ENCODE peak calls at places on chromosomes 3 and 15, in five cellular contexts. C is fibroblast of lung, E is fibroblast of villous mesenchyme, W is foreskin fibroblast, O is neural crest cell. Q is an unnamed sample.

GRCh38 chr15:87873501-87873900 is 383.0 kb downstream of the NTRK3 start:
- DNase-seq in C (peak; percentile 6), E (peak; percentile 56), W (no peak), O (no peak), Q (no peak)

GRCh38 chr3:63791974-63792373 is 27.1 kb upstream of the C3orf49 start:
- DNase-seq in C (peak; percentile 53), E (peak; percentile 81), W (peak; percentile 81), O (no peak), Q (no peak)

GRCh38 chr15:59339252-59339672 is 33.4 kb downstream of the MYO1E start:
- DNase-seq in C (peak; percentile 49), E (peak; percentile 69), W (peak; percentile 67), O (no peak), Q (no peak)

GRCh38 chr15:85684174-85684710 is 110.5 kb downstream of the KLHL25 start:
- DNase-seq in C (no peak), E (no peak), W (no peak), O (no peak), Q (no peak)

GRCh38 chr3:195580733-195581443 is 2.9 kb downstream of the APOD start:
- DNase-seq in C (peak; percentile 77), E (peak; percentile 35), W (peak; percentile 88), O (no peak), Q (no peak)

GRCh38 chr15:90881978-90882721 is 2.2 kb upstream of the FES start:
- DNase-seq in C (no peak), E (no peak), W (no peak), O (no peak), Q (no peak)

GRCh38 chr3:11154953-11155325 is 646 bp downstream of the HRH1 start:
- DNase-seq in C (no peak), E (peak; percentile 37), W (no peak), O (no peak), Q (no peak)

GRCh38 chr15:90558182-90558581 is 28.5 kb downstream of the CRTC3 start:
- DNase-seq in C (peak; percentile 19), E (peak; percentile 82), W (peak; percentile 41), O (no peak), Q (no peak)

GRCh38 chr15:70236306-70237103 is 138.8 kb upstream of the TLE3 start:
- DNase-seq in C (peak; percentile 15), E (peak; percentile 52), W (peak; percentile 77), O (no peak), Q (no peak)

GRCh38 chr3:174955513-174956001 is 96.4 kb downstream of the NAALADL2 start:
- DNase-seq in C (no peak), E (peak; percentile 20), W (peak; percentile 64), O (no peak), Q (no peak)

GRCh38 chr3:23430781-23431423 is 227.8 kb downstream of the UBE2E2 start:
- DNase-seq in C (no peak), E (no peak), W (peak; percentile 9), O (no peak), Q (no peak)

GRCh38 chr3:182682263-182683229 is 110.8 kb upstream of the ATP11B start:
- DNase-seq in C (peak; percentile 29), E (peak; percentile 19), W (peak; percentile 64), O (peak; percentile 68), Q (no peak)

GRCh38 chr3:135905058-135905724 is 60.3 kb upstream of the PPP2R3A start:
- DNase-seq in C (peak; percentile 40), E (peak; percentile 25), W (peak; percentile 64), O (no peak), Q (no peak)

GRCh38 chr3:39125837-39126500 is 18.5 kb downstream of the TTC21A start:
- DNase-seq in C (no peak), E (peak; percentile 35), W (peak; percentile 58), O (no peak), Q (no peak)

GRCh38 chr15:64102497-64102896 is 6.7 kb downstream of the SNX1 start:
- DNase-seq in C (no peak), E (no peak), W (no peak), O (no peak), Q (no peak)

GRCh38 chr15:94164202-94164807 is 67.1 kb upstream of the MCTP2 start:
- DNase-seq in C (peak; percentile 52), E (peak; percentile 75), W (peak; percentile 46), O (peak; percentile 77), Q (no peak)

GRCh38 chr3:58202917-58203360 is 7.8 kb downstream of the DNASE1L3 start:
- DNase-seq in C (no peak), E (no peak), W (no peak), O (no peak), Q (no peak)

GRCh38 chr3:13556937-13557336 is 8.0 kb downstream of the FBLN2 start:
- DNase-seq in C (no peak), E (no peak), W (no peak), O (no peak), Q (no peak)

GRCh38 chr15:69610264-69610663 is 157.6 kb downstream of the RPLP1 start:
- DNase-seq in C (no peak), E (peak; percentile 4), W (no peak), O (no peak), Q (no peak)

GRCh38 chr3:173396191-173397041 is 1.1 kb upstream of the NLGN1 start:
- DNase-seq in C (peak; percentile 15), E (peak; percentile 4), W (peak; percentile 44), O (peak; percentile 3), Q (no peak)

GRCh38 chr3:9649791-9650521 is 651 bp downstream of the MTMR14 start:
- DNase-seq in C (no peak), E (no peak), W (peak; percentile 2), O (no peak), Q (no peak)

GRCh38 chr3:155325263-155325835 is 31.9 kb upstream of the STRIT1 start:
- DNase-seq in C (no peak), E (no peak), W (no peak), O (no peak), Q (no peak)

GRCh38 chr3:48619541-48620524 is 1.7 kb downstream of the TMEM89 start:
- DNase-seq in C (no peak), E (no peak), W (no peak), O (no peak), Q (no peak)

GRCh38 chr15:41546846-41547786 is 3.1 kb upstream of the RPAP1 start:
- DNase-seq in C (peak; percentile 45), E (peak; percentile 51), W (peak; percentile 75), O (no peak), Q (no peak)

GRCh38 chr15:55170361-55170760 is 26.4 kb downstream of the RSL24D1 start:
- DNase-seq in C (no peak), E (no peak), W (no peak), O (no peak), Q (no peak)

GRCh38 chr3:99213019-99213418 is 311.5 kb upstream of the DCBLD2 start:
- DNase-seq in C (no peak), E (no peak), W (no peak), O (no peak), Q (no peak)

GRCh38 chr15:62845239-62846126 is 197.1 kb upstream of the TPM1 start:
- DNase-seq in C (no peak), E (no peak), W (peak; percentile 62), O (no peak), Q (no peak)

GRCh38 chr15:76973362-76973743 is 21.6 kb upstream of the PSTPIP1 start:
- DNase-seq in C (peak; percentile 5), E (peak; percentile 10), W (no peak), O (peak; percentile 49), Q (no peak)

DNA sequence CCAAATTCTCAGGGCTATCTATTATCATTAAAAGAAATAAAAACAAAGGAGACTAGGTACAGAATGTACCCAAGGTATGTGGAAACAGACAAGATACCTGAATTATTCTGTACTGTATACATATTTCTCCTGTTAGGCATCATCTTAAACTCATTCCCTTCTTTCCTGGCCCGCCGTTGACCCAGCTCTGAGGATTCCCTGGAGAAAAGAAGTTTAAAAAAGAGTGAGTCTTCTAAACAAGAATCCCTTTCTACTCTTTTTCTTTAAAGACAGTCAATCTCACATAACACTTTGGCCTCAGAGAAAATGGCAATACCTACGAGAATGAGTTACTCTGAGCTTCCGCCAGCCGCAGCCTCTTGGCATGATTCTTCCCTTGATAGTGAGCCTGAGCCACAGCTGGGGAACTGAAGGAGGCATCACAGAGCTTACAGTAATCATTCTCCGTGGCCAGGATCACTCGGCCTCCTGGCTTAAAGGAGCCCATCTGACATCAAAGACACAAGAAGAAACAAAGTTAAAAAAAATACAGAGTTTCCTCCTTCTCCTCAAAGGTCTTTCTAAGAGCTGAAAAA is 44.2 kb downstream of the ZMAT3 start:
- DNase-seq in C (peak; percentile 41), E (peak; percentile 79), W (peak; percentile 31), O (no peak), Q (no peak)
- TF ChIP-seq CTCF in C (no peak), E (peak; percentile 12), W (no peak), O (no peak), Q (no peak)

GRCh38 chr15:52677593-52677992 is 1.6 kb downstream of the ATOSA start:
- DNase-seq in C (peak; percentile 23), E (no peak), W (no peak), O (no peak), Q (no peak)

GRCh38 chr15:52680041-52680391 is 828 bp upstream of the ATOSA start:
- DNase-seq in C (peak; percentile 22), E (peak; percentile 59), W (peak; percentile 43), O (no peak), Q (no peak)

GRCh38 chr15:52679232-52680040 is at the start of gene ATOSA:
- DNase-seq in C (peak; percentile 85), E (peak; percentile 89), W (peak; percentile 95), O (peak; percentile 83), Q (peak; percentile 37)

GRCh38 chr15:52678036-52678467 is 1.1 kb downstream of the ATOSA start:
- DNase-seq in C (peak; percentile 73), E (peak; percentile 62), W (peak; percentile 80), O (peak; percentile 6), Q (no peak)

GRCh38 chr15:52678468-52679231 is 538 bp downstream of the ATOSA start:
- DNase-seq in C (peak; percentile 63), E (peak; percentile 60), W (peak; percentile 81), O (peak; percentile 60), Q (no peak)
- TF ChIP-seq CTCF in C (no peak), E (peak; percentile 19), W (peak; percentile 4), O (no peak), Q (no peak)

DNA sequence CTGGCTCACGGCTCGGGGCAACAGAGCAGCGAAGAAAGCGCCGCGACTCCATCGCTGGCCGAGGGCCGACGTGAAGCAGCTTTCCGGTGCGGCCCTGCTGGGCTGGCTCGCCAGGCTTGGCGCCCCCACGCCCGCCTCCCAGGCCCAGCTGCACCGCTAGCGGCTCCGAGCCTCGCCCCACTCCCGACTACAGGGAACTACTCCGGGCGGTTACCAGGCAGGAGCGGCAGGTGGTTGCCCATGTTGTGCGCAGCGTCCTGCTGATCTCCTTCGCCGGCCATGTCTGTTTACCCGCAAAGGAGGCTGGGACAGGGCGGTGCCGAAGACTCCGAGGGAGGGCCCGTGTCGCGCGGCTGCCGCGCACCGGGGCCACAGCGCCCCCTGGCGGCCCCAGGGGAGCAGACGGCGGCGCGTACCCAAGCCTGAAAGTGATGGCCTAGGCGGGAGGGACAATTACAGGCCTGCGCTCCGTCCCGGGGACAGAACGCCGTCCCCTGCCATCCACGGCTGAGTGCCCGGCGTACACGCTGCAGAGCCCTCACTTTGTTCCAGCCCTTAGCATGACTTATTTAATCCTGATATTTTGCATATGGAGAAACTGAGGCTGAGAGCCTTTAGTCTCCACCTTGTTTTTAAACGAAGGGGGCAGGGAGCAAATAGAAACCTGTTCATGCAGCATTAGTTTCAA is at the start of gene CRBN:
- DNase-seq in C (peak; percentile 81), E (peak; percentile 83), W (peak; percentile 93), O (peak; percentile 80), Q (peak; percentile 82)
- TF ChIP-seq CTCF in C (peak; percentile 68), E (peak; percentile 98), W (peak; percentile 100), O (peak; percentile 98), Q (peak; percentile 87)

DNA sequence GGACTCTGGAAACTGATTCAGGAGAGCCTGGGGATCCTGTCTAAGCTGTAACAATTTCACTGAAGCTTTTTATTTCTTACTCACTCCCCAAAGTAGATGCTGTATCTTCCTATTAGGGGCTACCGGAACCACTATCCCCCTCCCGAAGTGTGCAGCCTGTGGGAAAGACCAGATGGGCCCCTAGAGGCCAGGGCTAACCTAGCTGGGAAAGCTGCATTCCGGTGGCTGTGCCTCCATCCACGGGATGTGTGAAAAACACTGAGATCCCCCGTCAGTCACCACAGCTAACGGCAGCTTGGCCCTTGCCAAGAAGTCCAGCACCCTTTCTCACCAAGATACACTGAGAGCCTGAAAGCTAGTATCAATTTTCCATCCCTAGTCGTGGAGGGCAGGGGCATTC is 3.1 kb downstream of the SSUH2 start:
- DNase-seq in C (no peak), E (no peak), W (no peak), O (no peak), Q (no peak)
- TF ChIP-seq CTCF in C (no peak), E (no peak), W (no peak), O (no peak), Q (no peak)

Q was measured in D721Med.